ENCODE peak calls at places on chromosome 5, in nine cellular contexts. V is lower leg skin; H is activated T-cell treated with anti-CD3 and anti-CD28 coated beads, Interleukin-2, amount 50 U/mL, for 48 hours; S is posterior cingulate gyrus; F is WTC11; M is NCI-H774; C is WERI-Rb-1; J is kidney; Y is cardiac muscle cell. O is an unnamed sample.

GRCh38 chr5:119270955-119271757 is 84.7 kb upstream of the TNFAIP8 start:
- DNase-seq in H (no peak), S (no peak), F (no peak), J (no peak), V (no peak), M (no peak), C (no peak), Y (no peak), O (no peak)

GRCh38 chr5:39449572-39449971 is 24.8 kb upstream of the DAB2 start:
- DNase-seq in S (no peak), F (no peak), V (no peak), M (no peak), C (no peak), Y (no peak), H (no peak), J (no peak), O (no peak)

GRCh38 chr5:74266836-74267235 is 373.7 kb downstream of the ENC1 start:
- DNase-seq in V (no peak), J (no peak), H (no peak), F (no peak), M (no peak), C (peak), Y (no peak), S (no peak), O (no peak)

GRCh38 chr5:92337772-92338234 is 954.7 kb upstream of the ARRDC3 start:
- DNase-seq in C (no peak), M (no peak), F (no peak), J (no peak), V (no peak), S (no peak), Y (peak), H (no peak), O (no peak)

GRCh38 chr5:53923969-53924876 is 363.8 kb downstream of the NDUFS4 start:
- DNase-seq in V (no peak), Y (peak), M (no peak), C (no peak), F (no peak), S (no peak), H (no peak), J (no peak), O (no peak)

GRCh38 chr5:164358531-164359259 is 853.3 kb downstream of the MAT2B start:
- DNase-seq in V (no peak), S (no peak), H (no peak), Y (peak), F (no peak), M (no peak), J (no peak), C (no peak), O (no peak)

GRCh38 chr5:89313044-89313443 is 430.1 kb upstream of the MEF2C start:
- DNase-seq in Y (peak), F (no peak), J (no peak), H (no peak), C (no peak), V (no peak), M (no peak), S (no peak), O (no peak)

GRCh38 chr5:149603210-149603609 is 21.9 kb downstream of the ARHGEF37 start:
- DNase-seq in F (no peak), S (no peak), H (no peak), M (no peak), J (no peak), C (no peak), V (no peak), Y (no peak), O (no peak)

GRCh38 chr5:65364907-65365306 is 116.8 kb downstream of the ADAMTS6 start:
- DNase-seq in Y (peak), F (no peak), S (no peak), M (no peak), H (no peak), J (no peak), C (no peak), V (no peak), O (no peak)

GRCh38 chr5:156491766-156492165 is 164.8 kb downstream of the SGCD start:
- DNase-seq in V (no peak), M (no peak), J (no peak), F (no peak), S (no peak), H (no peak), Y (no peak), C (no peak), O (no peak)

GRCh38 chr5:80184235-80185023 is 71.4 kb downstream of the SERINC5 start:
- DNase-seq in F (peak), Y (no peak), J (no peak), V (no peak), H (no peak), M (peak), S (no peak), C (no peak), O (no peak)

GRCh38 chr5:54807421-54807820 is 178.0 kb downstream of the ESM1 start:
- DNase-seq in F (no peak), M (no peak), V (no peak), S (no peak), H (no peak), C (no peak), J (no peak), Y (peak), O (no peak)

GRCh38 chr5:54275361-54275760 is 35.0 kb downstream of the ARL15 start:
- DNase-seq in M (no peak), F (no peak), V (no peak), C (no peak), J (no peak), S (no peak), Y (no peak), H (no peak), O (no peak)

GRCh38 chr5:112419050-112419595 is at the start of gene EPB41L4A:
- DNase-seq in S (peak), J (peak), C (peak), H (peak), V (peak), M (peak), Y (peak), F (peak), O (peak)

GRCh38 chr5:36414869-36415282 is 113.2 kb upstream of the RANBP3L start:
- DNase-seq in F (no peak), V (no peak), C (no peak), S (no peak), Y (peak), H (no peak), J (no peak), M (peak), O (peak)

GRCh38 chr5:57216714-57217113 is 42.9 kb downstream of the GPBP1 start:
- DNase-seq in F (no peak), Y (peak), H (no peak), J (no peak), C (no peak), S (no peak), M (no peak), V (no peak), O (no peak)

GRCh38 chr5:170296935-170297588 is 515 bp downstream of the LCP2 start:
- DNase-seq in V (peak), C (no peak), M (no peak), Y (no peak), J (no peak), H (no peak), F (no peak), S (no peak), O (no peak)

GRCh38 chr5:10400834-10401233 is 40.8 kb upstream of the ROPN1L start:
- DNase-seq in F (no peak), M (no peak), C (no peak), H (no peak), S (no peak), V (no peak), Y (peak), J (no peak), O (no peak)

GRCh38 chr5:76888733-76889300 is 39.0 kb downstream of the S100Z start:
- DNase-seq in S (no peak), J (no peak), Y (no peak), F (no peak), C (no peak), V (no peak), H (no peak), M (no peak), O (no peak)

GRCh38 chr5:167511-167910 is 23.8 kb upstream of the LRRC14B start:
- DNase-seq in H (no peak), Y (no peak), C (no peak), V (peak), M (no peak), S (no peak), F (peak), J (no peak), O (no peak)

GRCh38 chr5:199821-200645 is 8.7 kb downstream of the LRRC14B start:
- DNase-seq in Y (no peak), V (no peak), H (no peak), F (no peak), C (no peak), M (no peak), S (no peak), J (peak), O (no peak)

GRCh38 chr5:177389368-177390169 is 5.3 kb downstream of the SLC34A1 start:
- DNase-seq in Y (peak), C (no peak), F (no peak), H (peak), M (no peak), V (no peak), J (no peak), S (no peak), O (no peak)

GRCh38 chr5:132427285-132428146 is 58.0 kb downstream of the SLC22A5 start:
- DNase-seq in F (no peak), Y (no peak), V (peak), M (peak), J (no peak), C (no peak), S (no peak), H (peak), O (peak)

GRCh38 chr5:143471666-143472411 is 68.4 kb upstream of the NR3C1 start:
- DNase-seq in F (no peak), S (no peak), V (no peak), M (no peak), H (no peak), C (no peak), J (no peak), Y (no peak), O (no peak)

GRCh38 chr5:176628406-176629228 is 1.7 kb downstream of the SNCB start:
- DNase-seq in S (no peak), J (peak), C (no peak), V (no peak), Y (no peak), F (no peak), H (no peak), M (no peak), O (no peak)

GRCh38 chr5:8013951-8014844 is 145.2 kb downstream of the MTRR start:
- DNase-seq in S (no peak), F (no peak), H (no peak), V (no peak), M (no peak), Y (no peak), J (no peak), C (no peak), O (no peak)

GRCh38 chr5:107772418-107773310 is 101.9 kb upstream of the EFNA5 start:
- DNase-seq in F (no peak), V (no peak), S (peak), M (no peak), H (no peak), C (no peak), J (no peak), Y (no peak), O (peak)

GRCh38 chr5:126403156-126403555 is 20.1 kb upstream of the GRAMD2B start:
- DNase-seq in Y (peak), M (no peak), J (no peak), V (no peak), F (no peak), S (no peak), H (no peak), C (no peak), O (no peak)

GRCh38 chr5:10521466-10522223 is 42.2 kb upstream of the ANKRD33B start:
- DNase-seq in Y (no peak), H (peak), M (no peak), C (peak), V (no peak), F (peak), S (no peak), J (peak), O (no peak)

GRCh38 chr5:42811591-42812392 is at the start of gene SELENOP:
- DNase-seq in C (no peak), J (peak), M (peak), Y (peak), H (no peak), V (peak), F (no peak), S (no peak), O (no peak)

GRCh38 chr5:172379481-172379880 is 74.8 kb downstream of the SH3PXD2B start:
- DNase-seq in J (no peak), V (no peak), C (no peak), S (no peak), M (no peak), Y (no peak), F (no peak), H (no peak), O (no peak)

GRCh38 chr5:125331987-125332628 is 585.7 kb upstream of the ZNF608 start:
- DNase-seq in M (no peak), F (no peak), C (no peak), H (no peak), V (no peak), S (no peak), J (no peak), Y (no peak), O (no peak)

GRCh38 chr5:9932770-9933169 is 302.6 kb upstream of the TAS2R1 start:
- DNase-seq in Y (peak), H (no peak), M (no peak), V (no peak), F (no peak), S (no peak), J (no peak), C (peak), O (peak)